ENCODE peak calls at places on chromosome 16, in five cellular contexts. One of them, this sample, is unnamed.

GRCh38 chr16:72809446-72809845 is 238.5 kb downstream of the ZFHX3 start:
- DNase-seq in neuronal stem cell: no peak
- DNase-seq in pancreas: no peak
- DNase-seq in heart left ventricle: no peak
- DNase-seq in suprapubic skin: no peak
- DNase-seq in this sample: no peak

GRCh38 chr16:17476414-17477259 is 5.9 kb upstream of the XYLT1 start:
- DNase-seq in heart left ventricle: no peak
- DNase-seq in pancreas: peak; percentile 66
- DNase-seq in suprapubic skin: no peak
- DNase-seq in neuronal stem cell: no peak
- DNase-seq in this sample: peak; percentile 66

GRCh38 chr16:48188449-48189102 is 32.8 kb upstream of the ABCC12 start:
- DNase-seq in neuronal stem cell: no peak
- DNase-seq in heart left ventricle: no peak
- DNase-seq in pancreas: no peak
- DNase-seq in suprapubic skin: no peak
- DNase-seq in this sample: no peak

GRCh38 chr16:69040144-69040909 is 65.1 kb upstream of the HAS3 start:
- DNase-seq in pancreas: no peak
- DNase-seq in heart left ventricle: no peak
- DNase-seq in neuronal stem cell: no peak
- DNase-seq in suprapubic skin: no peak
- DNase-seq in this sample: no peak

GRCh38 chr16:49857423-49858181 is 1.7 kb upstream of the ZNF423 start:
- DNase-seq in heart left ventricle: peak; percentile 69
- DNase-seq in suprapubic skin: no peak
- DNase-seq in pancreas: peak; percentile 85
- DNase-seq in neuronal stem cell: peak; percentile 66
- DNase-seq in this sample: no peak

GRCh38 chr16:75236736-75237397 is 14.6 kb downstream of the BCAR1 start:
- DNase-seq in neuronal stem cell: no peak
- DNase-seq in pancreas: no peak
- DNase-seq in suprapubic skin: no peak
- DNase-seq in heart left ventricle: no peak
- DNase-seq in this sample: no peak

GRCh38 chr16:84529607-84530006 is 25.1 kb upstream of the MEAK7 start:
- DNase-seq in suprapubic skin: no peak
- DNase-seq in pancreas: no peak
- DNase-seq in heart left ventricle: no peak
- DNase-seq in neuronal stem cell: no peak
- DNase-seq in this sample: no peak

GRCh38 chr16:35431829-35432663 is 1972.6 kb downstream of the TP53TG3F start:
- DNase-seq in pancreas: peak; percentile 62
- DNase-seq in neuronal stem cell: no peak
- DNase-seq in suprapubic skin: no peak
- DNase-seq in heart left ventricle: no peak
- DNase-seq in this sample: no peak

GRCh38 chr16:70395345-70395901 is 43.5 kb downstream of the ST3GAL2 start:
- DNase-seq in heart left ventricle: peak; percentile 75
- DNase-seq in pancreas: peak; percentile 94
- DNase-seq in suprapubic skin: no peak
- DNase-seq in neuronal stem cell: peak; percentile 48
- DNase-seq in this sample: peak; percentile 67

GRCh38 chr16:30839523-30840227 is 52.7 kb upstream of the ZNF629 start:
- DNase-seq in neuronal stem cell: no peak
- DNase-seq in heart left ventricle: no peak
- DNase-seq in pancreas: no peak
- DNase-seq in suprapubic skin: no peak
- DNase-seq in this sample: no peak

GRCh38 chr16:30837904-30838303 is 50.9 kb upstream of the ZNF629 start:
- DNase-seq in neuronal stem cell: no peak
- DNase-seq in suprapubic skin: no peak
- DNase-seq in pancreas: no peak
- DNase-seq in heart left ventricle: no peak
- DNase-seq in this sample: no peak

GRCh38 chr16:30841332-30841731 is 52.5 kb downstream of the BCL7C start:
- DNase-seq in pancreas: no peak
- DNase-seq in neuronal stem cell: no peak
- DNase-seq in suprapubic skin: no peak
- DNase-seq in heart left ventricle: no peak
- DNase-seq in this sample: no peak

GRCh38 chr16:30842971-30843370 is 50.9 kb downstream of the BCL7C start:
- DNase-seq in suprapubic skin: no peak
- DNase-seq in heart left ventricle: no peak
- DNase-seq in pancreas: no peak
- DNase-seq in neuronal stem cell: no peak
- DNase-seq in this sample: no peak

GRCh38 chr16:30838876-30839471 is 52.0 kb upstream of the ZNF629 start:
- DNase-seq in heart left ventricle: no peak
- DNase-seq in neuronal stem cell: no peak
- DNase-seq in suprapubic skin: no peak
- DNase-seq in pancreas: no peak
- DNase-seq in this sample: no peak
- H3K27ac ChIP-seq in heart left ventricle: no peak overlapping the region
- H3K27ac ChIP-seq in neuronal stem cell: no peak overlapping the region
- H3K27ac ChIP-seq in suprapubic skin: no peak overlapping the region
- H3K27ac ChIP-seq in pancreas: no peak overlapping the region
- H3K27ac ChIP-seq in this sample: no peak overlapping the region

DNA sequence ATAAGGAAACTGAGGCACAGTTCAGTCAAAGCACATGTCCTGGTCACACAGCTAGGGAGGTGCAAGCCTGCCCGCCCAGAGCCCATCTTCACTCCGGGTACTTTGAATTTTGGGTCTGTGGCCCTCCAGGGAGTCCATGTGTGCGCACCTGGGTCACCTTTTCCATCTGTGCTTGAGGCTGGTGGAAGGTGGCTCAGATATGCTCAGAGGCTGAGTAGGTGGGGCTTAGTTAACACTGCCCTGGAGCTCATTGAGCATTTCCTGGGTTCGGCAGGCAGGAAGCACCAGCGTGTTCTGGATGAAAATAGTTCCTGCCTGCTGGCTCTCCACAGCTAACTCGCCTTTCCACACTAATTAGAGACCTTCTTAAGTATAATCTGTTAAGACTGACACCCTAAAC is 19.2 kb downstream of the FAM234A start:
- DNase-seq in neuronal stem cell: no peak
- DNase-seq in suprapubic skin: no peak
- DNase-seq in pancreas: no peak
- DNase-seq in heart left ventricle: no peak
- DNase-seq in this sample: no peak
- H3K4me1 ChIP-seq in neuronal stem cell: peaks cover 2% of the 10 kb centered on the region
- H3K4me1 ChIP-seq in suprapubic skin: no peaks in the 10 kb centered on the region
- H3K4me1 ChIP-seq in pancreas: peaks cover 9% of the 10 kb centered on the region
- H3K4me1 ChIP-seq in heart left ventricle: no peaks in the 10 kb centered on the region
- H3K4me1 ChIP-seq in this sample: no peaks in the 10 kb centered on the region

GRCh38 chr16:81293909-81294802 is 20.6 kb upstream of the GAN start:
- DNase-seq in heart left ventricle: no peak
- DNase-seq in pancreas: no peak
- DNase-seq in neuronal stem cell: no peak
- DNase-seq in suprapubic skin: no peak
- DNase-seq in this sample: no peak
- H3K27ac ChIP-seq in heart left ventricle: no peak overlapping the region
- H3K27ac ChIP-seq in pancreas: no peak overlapping the region
- H3K27ac ChIP-seq in neuronal stem cell: no peak overlapping the region
- H3K27ac ChIP-seq in suprapubic skin: peak overlapping the region; percentile 7
- H3K27ac ChIP-seq in this sample: no peak overlapping the region

GRCh38 chr16:9095998-9096397 is 4.6 kb downstream of the HAPSTR1 start:
- DNase-seq in heart left ventricle: no peak
- DNase-seq in suprapubic skin: no peak
- DNase-seq in neuronal stem cell: no peak
- DNase-seq in pancreas: no peak
- DNase-seq in this sample: no peak

GRCh38 chr16:9096416-9096952 is 5.0 kb downstream of the HAPSTR1 start:
- DNase-seq in pancreas: no peak
- DNase-seq in suprapubic skin: no peak
- DNase-seq in neuronal stem cell: no peak
- DNase-seq in heart left ventricle: no peak
- DNase-seq in this sample: no peak

GRCh38 chr16:9092963-9093477 is 1.6 kb downstream of the HAPSTR1 start:
- DNase-seq in pancreas: peak; percentile 64
- DNase-seq in heart left ventricle: peak; percentile 47
- DNase-seq in neuronal stem cell: no peak
- DNase-seq in suprapubic skin: no peak
- DNase-seq in this sample: no peak

GRCh38 chr16:9094008-9094846 is 2.8 kb downstream of the HAPSTR1 start:
- DNase-seq in suprapubic skin: no peak
- DNase-seq in neuronal stem cell: no peak
- DNase-seq in pancreas: no peak
- DNase-seq in heart left ventricle: no peak
- DNase-seq in this sample: no peak

GRCh38 chr16:9095171-9095570 is 3.7 kb downstream of the HAPSTR1 start:
- DNase-seq in pancreas: no peak
- DNase-seq in neuronal stem cell: no peak
- DNase-seq in suprapubic skin: no peak
- DNase-seq in heart left ventricle: no peak
- DNase-seq in this sample: no peak
- H3K4me1 ChIP-seq in pancreas: peaks cover 67% of the 10 kb centered on the region
- H3K4me1 ChIP-seq in neuronal stem cell: peaks cover 5% of the 10 kb centered on the region
- H3K4me1 ChIP-seq in suprapubic skin: peaks cover 79% of the 10 kb centered on the region
- H3K4me1 ChIP-seq in heart left ventricle: peaks cover 66% of the 10 kb centered on the region
- H3K4me1 ChIP-seq in this sample: peaks cover 2% of the 10 kb centered on the region

GRCh38 chr16:920722-921121 is 50.1 kb downstream of the LMF1 start:
- DNase-seq in neuronal stem cell: no peak
- DNase-seq in heart left ventricle: peak; percentile 66
- DNase-seq in suprapubic skin: no peak
- DNase-seq in pancreas: no peak
- DNase-seq in this sample: no peak

GRCh38 chr16:922051-922450 is 48.7 kb downstream of the LMF1 start:
- DNase-seq in pancreas: no peak
- DNase-seq in neuronal stem cell: no peak
- DNase-seq in heart left ventricle: no peak
- DNase-seq in suprapubic skin: no peak
- DNase-seq in this sample: no peak

GRCh38 chr16:923184-923583 is 47.6 kb downstream of the LMF1 start:
- DNase-seq in suprapubic skin: no peak
- DNase-seq in heart left ventricle: no peak
- DNase-seq in pancreas: no peak
- DNase-seq in neuronal stem cell: no peak
- DNase-seq in this sample: no peak

GRCh38 chr16:919658-920631 is 50.8 kb downstream of the LMF1 start:
- DNase-seq in heart left ventricle: peak; percentile 58
- DNase-seq in pancreas: no peak
- DNase-seq in suprapubic skin: no peak
- DNase-seq in neuronal stem cell: no peak
- DNase-seq in this sample: no peak

DNA sequence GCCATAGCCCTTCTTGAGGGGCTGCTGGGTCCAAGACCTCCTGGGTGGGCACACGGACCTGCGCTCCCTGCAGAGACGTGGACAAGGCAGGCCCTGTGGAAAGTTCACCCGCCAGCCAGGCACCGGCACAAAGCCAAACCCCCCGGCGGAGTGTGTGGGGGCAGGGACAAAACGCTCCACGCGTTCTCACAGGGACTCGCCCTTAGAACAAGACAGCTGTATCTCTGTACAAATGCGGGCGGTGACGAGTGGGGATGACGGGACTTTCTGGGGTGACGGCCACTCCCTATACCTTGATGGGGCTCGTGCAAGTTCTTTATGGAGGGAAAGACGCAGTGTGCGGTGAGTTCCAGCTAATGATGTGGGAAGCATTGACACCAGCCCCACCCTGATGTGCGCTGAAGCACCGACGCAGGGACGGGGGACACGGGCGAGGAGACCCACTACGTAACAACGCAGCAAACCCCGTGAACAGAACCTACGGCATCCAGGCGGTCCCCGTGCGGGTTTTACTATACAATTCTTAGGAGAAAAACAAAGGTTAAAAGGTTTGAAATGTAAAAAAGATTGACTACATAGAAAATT is 49.4 kb downstream of the LMF1 start:
- DNase-seq in pancreas: no peak
- DNase-seq in suprapubic skin: no peak
- DNase-seq in neuronal stem cell: no peak
- DNase-seq in heart left ventricle: no peak
- DNase-seq in this sample: no peak
- H3K27ac ChIP-seq in pancreas: no peak overlapping the region
- H3K27ac ChIP-seq in suprapubic skin: peak overlapping the region; percentile 43
- H3K27ac ChIP-seq in neuronal stem cell: no peak overlapping the region
- H3K27ac ChIP-seq in heart left ventricle: no peak overlapping the region
- H3K27ac ChIP-seq in this sample: no peak overlapping the region

DNA sequence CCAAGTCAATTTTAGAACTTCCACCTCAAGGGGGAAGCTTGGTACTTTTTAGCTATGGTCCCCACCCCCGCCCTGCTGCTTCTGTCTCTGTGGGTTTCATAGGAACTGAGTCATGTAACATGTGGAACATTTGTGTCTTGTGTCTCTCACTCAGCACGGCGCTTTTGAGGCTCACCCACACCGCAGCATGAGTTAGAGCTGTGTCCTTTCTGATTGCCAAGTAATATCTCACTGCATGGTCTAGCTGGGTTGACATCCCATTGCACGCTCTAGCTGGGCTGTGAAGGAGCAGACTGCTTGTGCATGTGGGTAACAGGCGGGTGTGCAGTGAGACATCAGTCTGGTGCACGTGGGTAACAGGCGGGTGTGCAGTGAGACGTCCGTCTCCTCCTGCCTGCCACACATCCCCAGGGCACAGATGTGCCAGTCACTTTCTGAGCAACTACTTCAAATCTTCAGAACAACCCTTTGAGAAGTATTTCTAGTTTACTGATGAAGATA is 26.4 kb upstream of the SLC7A5 start:
- DNase-seq in pancreas: no peak
- DNase-seq in neuronal stem cell: no peak
- DNase-seq in heart left ventricle: no peak
- DNase-seq in suprapubic skin: no peak
- DNase-seq in this sample: no peak
- H3K4me1 ChIP-seq in pancreas: no peaks in the 10 kb centered on the region
- H3K4me1 ChIP-seq in neuronal stem cell: no peaks in the 10 kb centered on the region
- H3K4me1 ChIP-seq in heart left ventricle: no peaks in the 10 kb centered on the region
- H3K4me1 ChIP-seq in suprapubic skin: peaks cover 14% of the 10 kb centered on the region
- H3K4me1 ChIP-seq in this sample: no peaks in the 10 kb centered on the region